ENCODE peak calls at places on chromosomes 5 and 9, in nine cellular contexts. U is SW 1271; P is MCF 10A; H is H7; Y is osteoblast; X is kidney glomerular epithelial cell; L is B cell; K is NCI-H1105; F is activated naive CD8-positive, alpha-beta T cell treated with anti-CD3 and anti-CD28 coated beads, Interleukin-2, amount 50 U/mL, for 16 hours. I is an unnamed sample.

GRCh38 chr5:33470544-33470943 is 29.8 kb downstream of the TARS1 start:
- DNase-seq in K (no peak), U (peak; percentile 59), F (no peak), X (peak; percentile 21), Y (no peak), H (no peak), P (peak; percentile 33), L (no peak), I (peak; percentile 43)

GRCh38 chr5:177531209-177531940 is 14.6 kb upstream of the DDX41 start:
- DNase-seq in U (no peak), H (no peak), P (no peak), L (no peak), X (no peak), K (no peak), F (no peak), Y (no peak), I (no peak)

GRCh38 chr5:19564036-19564435 is 424.0 kb downstream of the CDH18 start:
- DNase-seq in K (no peak), L (no peak), U (no peak), H (no peak), X (no peak), F (no peak), Y (no peak), P (no peak), I (no peak)

GRCh38 chr5:60541980-60542379 is 158.0 kb downstream of the DEPDC1B start:
- DNase-seq in U (no peak), X (no peak), F (no peak), H (no peak), L (no peak), Y (peak; percentile 70), P (peak; percentile 3), K (no peak), I (no peak)

GRCh38 chr5:143543358-143544255 is 140.1 kb upstream of the NR3C1 start:
- DNase-seq in Y (peak; percentile 13), F (no peak), X (peak; percentile 46), L (no peak), K (no peak), P (peak; percentile 70), U (peak; percentile 48), H (no peak), I (no peak)

GRCh38 chr5:143338658-143339366 is 64.7 kb downstream of the NR3C1 start:
- DNase-seq in F (no peak), H (no peak), P (peak; percentile 68), U (no peak), K (no peak), L (no peak), X (no peak), Y (no peak), I (no peak)

GRCh38 chr9:27703591-27703990 is 130.3 kb upstream of the C9orf72 start:
- DNase-seq in X (no peak), P (no peak), U (no peak), F (no peak), K (no peak), H (no peak), L (no peak), Y (no peak), I (no peak)

GRCh38 chr5:147403659-147404640 is 105.9 kb downstream of the DPYSL3 start:
- DNase-seq in F (no peak), Y (peak; percentile 88), K (no peak), H (no peak), U (peak; percentile 73), X (peak; percentile 100), L (no peak), P (peak; percentile 95), I (no peak)

GRCh38 chr5:62450259-62450658 is 37.7 kb downstream of the IPO11 start:
- DNase-seq in U (no peak), X (no peak), H (no peak), F (no peak), K (no peak), L (no peak), Y (no peak), P (no peak), I (no peak)

I was measured in NCI-H2107.